ENCODE peak calls at places on chromosome 10, in six cellular contexts. One of them, this sample, is unnamed.

GRCh38 chr10:85646312-85646711 is 720.3 kb downstream of the GRID1 start:
- DNase-seq in adrenal gland: no peak
- DNase-seq in heart left ventricle: no peak
- DNase-seq in fibroblast of villous mesenchyme: no peak
- DNase-seq in PC-9: no peak
- DNase-seq in astrocyte of the spinal cord: peak
- DNase-seq in this sample: no peak

GRCh38 chr10:130215076-130215917 is 79.1 kb downstream of the GLRX3 start:
- DNase-seq in adrenal gland: no peak
- DNase-seq in heart left ventricle: no peak
- DNase-seq in fibroblast of villous mesenchyme: no peak
- DNase-seq in PC-9: no peak
- DNase-seq in astrocyte of the spinal cord: no peak
- DNase-seq in this sample: no peak

GRCh38 chr10:3361640-3362039 is 189.1 kb upstream of the PITRM1 start:
- DNase-seq in adrenal gland: no peak
- DNase-seq in heart left ventricle: no peak
- DNase-seq in fibroblast of villous mesenchyme: no peak
- DNase-seq in PC-9: no peak
- DNase-seq in astrocyte of the spinal cord: no peak
- DNase-seq in this sample: no peak

GRCh38 chr10:34024708-34025425 is 690.4 kb upstream of the NRP1 start:
- DNase-seq in adrenal gland: no peak
- DNase-seq in heart left ventricle: no peak
- DNase-seq in fibroblast of villous mesenchyme: no peak
- DNase-seq in PC-9: no peak
- DNase-seq in astrocyte of the spinal cord: no peak
- DNase-seq in this sample: no peak

GRCh38 chr10:115084434-115084833 is 8.7 kb upstream of the ATRNL1 start:
- DNase-seq in adrenal gland: no peak
- DNase-seq in heart left ventricle: no peak
- DNase-seq in fibroblast of villous mesenchyme: peak
- DNase-seq in PC-9: no peak
- DNase-seq in astrocyte of the spinal cord: no peak
- DNase-seq in this sample: no peak

GRCh38 chr10:50471583-50471975 is 152.2 kb downstream of the SGMS1 start:
- DNase-seq in adrenal gland: no peak
- DNase-seq in heart left ventricle: no peak
- DNase-seq in fibroblast of villous mesenchyme: no peak
- DNase-seq in PC-9: no peak
- DNase-seq in astrocyte of the spinal cord: no peak
- DNase-seq in this sample: no peak

GRCh38 chr10:4006051-4006450 is 221.0 kb upstream of the KLF6 start:
- DNase-seq in adrenal gland: peak
- DNase-seq in heart left ventricle: no peak
- DNase-seq in fibroblast of villous mesenchyme: no peak
- DNase-seq in PC-9: no peak
- DNase-seq in astrocyte of the spinal cord: no peak
- DNase-seq in this sample: no peak

GRCh38 chr10:116352125-116352524 is 27.9 kb downstream of the CCDC172 start:
- DNase-seq in adrenal gland: no peak
- DNase-seq in heart left ventricle: no peak
- DNase-seq in fibroblast of villous mesenchyme: no peak
- DNase-seq in PC-9: no peak
- DNase-seq in astrocyte of the spinal cord: no peak
- DNase-seq in this sample: no peak

GRCh38 chr10:36187382-36188042 is 545.4 kb upstream of the FZD8 start:
- DNase-seq in adrenal gland: no peak
- DNase-seq in heart left ventricle: peak
- DNase-seq in fibroblast of villous mesenchyme: no peak
- DNase-seq in PC-9: no peak
- DNase-seq in astrocyte of the spinal cord: no peak
- DNase-seq in this sample: peak

GRCh38 chr10:116168329-116168728 is 104.7 kb downstream of the GFRA1 start:
- DNase-seq in adrenal gland: no peak
- DNase-seq in heart left ventricle: no peak
- DNase-seq in fibroblast of villous mesenchyme: no peak
- DNase-seq in PC-9: no peak
- DNase-seq in astrocyte of the spinal cord: no peak
- DNase-seq in this sample: no peak

GRCh38 chr10:103613616-103614015 is 120.1 kb downstream of the NEURL1 start:
- DNase-seq in adrenal gland: no peak
- DNase-seq in heart left ventricle: no peak
- DNase-seq in fibroblast of villous mesenchyme: no peak
- DNase-seq in PC-9: no peak
- DNase-seq in astrocyte of the spinal cord: no peak
- DNase-seq in this sample: no peak

GRCh38 chr10:62916157-62916603 is 100.0 kb upstream of the EGR2 start:
- DNase-seq in adrenal gland: peak
- DNase-seq in heart left ventricle: no peak
- DNase-seq in fibroblast of villous mesenchyme: peak
- DNase-seq in PC-9: no peak
- DNase-seq in astrocyte of the spinal cord: peak
- DNase-seq in this sample: peak

GRCh38 chr10:129544205-129545202 is 77.5 kb downstream of the MGMT start:
- DNase-seq in adrenal gland: peak
- DNase-seq in heart left ventricle: no peak
- DNase-seq in fibroblast of villous mesenchyme: no peak
- DNase-seq in PC-9: no peak
- DNase-seq in astrocyte of the spinal cord: no peak
- DNase-seq in this sample: no peak

GRCh38 chr10:50545846-50546245 is 77.9 kb downstream of the SGMS1 start:
- DNase-seq in adrenal gland: no peak
- DNase-seq in heart left ventricle: no peak
- DNase-seq in fibroblast of villous mesenchyme: peak
- DNase-seq in PC-9: no peak
- DNase-seq in astrocyte of the spinal cord: no peak
- DNase-seq in this sample: peak

GRCh38 chr10:59323036-59323459 is 39.3 kb downstream of the FAM13C start:
- DNase-seq in adrenal gland: no peak
- DNase-seq in heart left ventricle: no peak
- DNase-seq in fibroblast of villous mesenchyme: no peak
- DNase-seq in PC-9: no peak
- DNase-seq in astrocyte of the spinal cord: peak
- DNase-seq in this sample: no peak

GRCh38 chr10:91410638-91411367 is 659 bp downstream of the HECTD2 start:
- DNase-seq in adrenal gland: peak
- DNase-seq in heart left ventricle: peak
- DNase-seq in fibroblast of villous mesenchyme: peak
- DNase-seq in PC-9: no peak
- DNase-seq in astrocyte of the spinal cord: peak
- DNase-seq in this sample: peak

GRCh38 chr10:27413831-27414348 is 90.2 kb upstream of the RAB18 start:
- DNase-seq in adrenal gland: no peak
- DNase-seq in heart left ventricle: no peak
- DNase-seq in fibroblast of villous mesenchyme: no peak
- DNase-seq in PC-9: no peak
- DNase-seq in astrocyte of the spinal cord: no peak
- DNase-seq in this sample: no peak

GRCh38 chr10:132065491-132066105 is at the start of gene JAKMIP3:
- DNase-seq in adrenal gland: peak
- DNase-seq in heart left ventricle: peak
- DNase-seq in fibroblast of villous mesenchyme: peak
- DNase-seq in PC-9: peak
- DNase-seq in astrocyte of the spinal cord: peak
- DNase-seq in this sample: peak

GRCh38 chr10:122298598-122299301 is 27.7 kb downstream of the BTBD16 start:
- DNase-seq in adrenal gland: peak
- DNase-seq in heart left ventricle: peak
- DNase-seq in fibroblast of villous mesenchyme: peak
- DNase-seq in PC-9: peak
- DNase-seq in astrocyte of the spinal cord: peak
- DNase-seq in this sample: peak

GRCh38 chr10:32332299-32332750 is 14.6 kb downstream of the EPC1 start:
- DNase-seq in adrenal gland: peak
- DNase-seq in heart left ventricle: no peak
- DNase-seq in fibroblast of villous mesenchyme: peak
- DNase-seq in PC-9: no peak
- DNase-seq in astrocyte of the spinal cord: no peak
- DNase-seq in this sample: no peak

GRCh38 chr10:116296358-116296757 is 23.4 kb upstream of the GFRA1 start:
- DNase-seq in adrenal gland: no peak
- DNase-seq in heart left ventricle: no peak
- DNase-seq in fibroblast of villous mesenchyme: no peak
- DNase-seq in PC-9: no peak
- DNase-seq in astrocyte of the spinal cord: no peak
- DNase-seq in this sample: no peak

GRCh38 chr10:75400769-75401568 is 595 bp downstream of the ZNF503 start:
- DNase-seq in adrenal gland: peak
- DNase-seq in heart left ventricle: peak
- DNase-seq in fibroblast of villous mesenchyme: peak
- DNase-seq in PC-9: no peak
- DNase-seq in astrocyte of the spinal cord: peak
- DNase-seq in this sample: peak

GRCh38 chr10:79406683-79407396 is 38.6 kb downstream of the ZCCHC24 start:
- DNase-seq in adrenal gland: no peak
- DNase-seq in heart left ventricle: peak
- DNase-seq in fibroblast of villous mesenchyme: no peak
- DNase-seq in PC-9: no peak
- DNase-seq in astrocyte of the spinal cord: no peak
- DNase-seq in this sample: no peak

GRCh38 chr10:10589540-10589939 is 428.1 kb upstream of the CELF2 start:
- DNase-seq in adrenal gland: peak
- DNase-seq in heart left ventricle: peak
- DNase-seq in fibroblast of villous mesenchyme: peak
- DNase-seq in PC-9: no peak
- DNase-seq in astrocyte of the spinal cord: peak
- DNase-seq in this sample: peak

GRCh38 chr10:60950312-60950711 is 6.3 kb upstream of the RHOBTB1 start:
- DNase-seq in adrenal gland: no peak
- DNase-seq in heart left ventricle: no peak
- DNase-seq in fibroblast of villous mesenchyme: no peak
- DNase-seq in PC-9: no peak
- DNase-seq in astrocyte of the spinal cord: no peak
- DNase-seq in this sample: no peak

GRCh38 chr10:67606572-67606971 is 89.4 kb downstream of the CTNNA3 start:
- DNase-seq in adrenal gland: no peak
- DNase-seq in heart left ventricle: no peak
- DNase-seq in fibroblast of villous mesenchyme: peak
- DNase-seq in PC-9: no peak
- DNase-seq in astrocyte of the spinal cord: peak
- DNase-seq in this sample: peak

GRCh38 chr10:75733135-75733890 is 301.9 kb downstream of the LRMDA start:
- DNase-seq in adrenal gland: no peak
- DNase-seq in heart left ventricle: no peak
- DNase-seq in fibroblast of villous mesenchyme: no peak
- DNase-seq in PC-9: no peak
- DNase-seq in astrocyte of the spinal cord: no peak
- DNase-seq in this sample: no peak

GRCh38 chr10:99523251-99523773 is 9.4 kb upstream of the NKX2-3 start:
- DNase-seq in adrenal gland: no peak
- DNase-seq in heart left ventricle: no peak
- DNase-seq in fibroblast of villous mesenchyme: no peak
- DNase-seq in PC-9: no peak
- DNase-seq in astrocyte of the spinal cord: no peak
- DNase-seq in this sample: no peak
- H3K4me3 ChIP-seq in adrenal gland: no peak
- H3K4me3 ChIP-seq in heart left ventricle: no peak
- H3K4me3 ChIP-seq in fibroblast of villous mesenchyme: no peak
- H3K4me3 ChIP-seq in PC-9: no peak
- H3K4me3 ChIP-seq in astrocyte of the spinal cord: no peak
- H3K4me3 ChIP-seq in this sample: no peak

GRCh38 chr10:82377608-82378007 is 502.6 kb downstream of the NRG3 start:
- DNase-seq in adrenal gland: peak
- DNase-seq in heart left ventricle: no peak
- DNase-seq in fibroblast of villous mesenchyme: peak
- DNase-seq in PC-9: no peak
- DNase-seq in astrocyte of the spinal cord: no peak
- DNase-seq in this sample: peak
- TF ChIP-seq CTCF in adrenal gland: peak
- TF ChIP-seq CTCF in heart left ventricle: no peak
- TF ChIP-seq CTCF in fibroblast of villous mesenchyme: peak
- TF ChIP-seq CTCF in PC-9: peak
- TF ChIP-seq CTCF in astrocyte of the spinal cord: peak
- TF ChIP-seq CTCF in this sample: no peak

DNA sequence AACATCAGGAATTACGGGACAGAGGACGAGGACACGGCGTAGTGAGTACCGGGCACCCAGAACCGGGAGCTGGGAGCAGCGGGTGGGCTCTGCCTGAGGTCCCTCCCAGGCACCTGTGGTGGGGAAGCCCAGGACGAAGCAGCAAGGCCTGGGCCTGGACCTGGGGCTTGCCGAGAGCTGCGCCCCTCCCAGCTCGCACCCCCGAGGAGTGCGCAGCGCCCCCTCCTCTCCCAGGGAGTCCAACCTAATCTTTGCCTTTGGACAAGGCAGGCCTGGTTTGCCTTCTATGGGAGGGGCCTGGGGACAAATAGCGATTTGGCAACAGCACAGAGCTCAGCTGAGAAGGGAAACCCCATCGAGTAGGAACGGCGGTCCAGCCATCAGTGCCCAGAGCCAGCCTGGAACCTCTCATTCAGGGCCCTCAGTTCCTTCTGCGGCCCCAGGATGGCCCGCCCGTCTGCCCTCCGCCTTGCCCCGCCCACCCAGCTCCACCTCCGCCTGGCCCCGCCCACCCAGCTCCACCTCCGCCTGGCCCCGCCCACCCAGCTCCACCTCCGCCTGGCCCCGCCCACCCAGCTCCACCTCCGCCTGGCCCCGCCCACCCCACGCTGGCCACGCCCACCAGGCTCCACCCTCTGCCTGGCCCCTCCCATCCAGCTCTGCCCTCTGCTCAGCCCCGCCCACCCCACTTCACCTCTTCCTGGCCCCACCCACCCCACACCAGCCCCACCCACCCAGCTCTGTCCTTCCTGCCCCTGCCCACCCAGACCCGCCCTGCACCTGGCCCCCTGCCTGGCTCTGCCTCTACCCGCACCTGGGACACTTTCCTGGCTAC is 32.5 kb upstream of the KNDC1 start:
- DNase-seq in adrenal gland: no peak
- DNase-seq in heart left ventricle: peak
- DNase-seq in fibroblast of villous mesenchyme: no peak
- DNase-seq in PC-9: no peak
- DNase-seq in astrocyte of the spinal cord: no peak
- DNase-seq in this sample: no peak
- H3K4me3 ChIP-seq in adrenal gland: no peak
- H3K4me3 ChIP-seq in heart left ventricle: no peak
- H3K4me3 ChIP-seq in fibroblast of villous mesenchyme: no peak
- H3K4me3 ChIP-seq in PC-9: no peak
- H3K4me3 ChIP-seq in astrocyte of the spinal cord: no peak
- H3K4me3 ChIP-seq in this sample: no peak

GRCh38 chr10:44347609-44348400 is 37.1 kb downstream of the CXCL12 start:
- DNase-seq in adrenal gland: no peak
- DNase-seq in heart left ventricle: no peak
- DNase-seq in fibroblast of villous mesenchyme: no peak
- DNase-seq in PC-9: no peak
- DNase-seq in astrocyte of the spinal cord: no peak
- DNase-seq in this sample: no peak
- TF ChIP-seq CTCF in adrenal gland: no peak
- TF ChIP-seq CTCF in heart left ventricle: no peak
- TF ChIP-seq CTCF in fibroblast of villous mesenchyme: no peak
- TF ChIP-seq CTCF in PC-9: no peak
- TF ChIP-seq CTCF in astrocyte of the spinal cord: no peak
- TF ChIP-seq CTCF in this sample: no peak

GRCh38 chr10:128539784-128540759 is 413.8 kb upstream of the MKI67 start:
- DNase-seq in adrenal gland: peak
- DNase-seq in heart left ventricle: peak
- DNase-seq in fibroblast of villous mesenchyme: no peak
- DNase-seq in PC-9: no peak
- DNase-seq in astrocyte of the spinal cord: no peak
- DNase-seq in this sample: no peak
- H3K4me3 ChIP-seq in adrenal gland: no peak
- H3K4me3 ChIP-seq in heart left ventricle: peak
- H3K4me3 ChIP-seq in fibroblast of villous mesenchyme: no peak
- H3K4me3 ChIP-seq in PC-9: no peak
- H3K4me3 ChIP-seq in astrocyte of the spinal cord: no peak
- H3K4me3 ChIP-seq in this sample: no peak